ENCODE peak calls at places on chromosomes 1 and 21, in five cellular contexts. One of them, this sample, is unnamed.

GRCh38 chr1:59718064-59718988 is 96.4 kb upstream of the HOOK1 start:
- DNase-seq in GM23248: no peak
- DNase-seq in A549: no peak
- DNase-seq in lower lobe of right lung: no peak
- DNase-seq in lung: peak; percentile 28
- DNase-seq in this sample: peak; percentile 65

GRCh38 chr1:247291835-247292561 is 36.1 kb downstream of the VN1R5 start:
- DNase-seq in GM23248: no peak
- DNase-seq in lung: no peak
- DNase-seq in A549: no peak
- DNase-seq in lower lobe of right lung: no peak
- DNase-seq in this sample: no peak

GRCh38 chr1:3796215-3797193 is at the start of gene LRRC47:
- DNase-seq in A549: peak; percentile 89
- DNase-seq in lung: peak; percentile 96
- DNase-seq in GM23248: peak; percentile 96
- DNase-seq in lower lobe of right lung: peak; percentile 98
- DNase-seq in this sample: peak; percentile 99

GRCh38 chr1:118993712-118994049 is 5.5 kb upstream of the TBX15 start:
- DNase-seq in lung: no peak
- DNase-seq in GM23248: no peak
- DNase-seq in lower lobe of right lung: no peak
- DNase-seq in A549: no peak
- DNase-seq in this sample: no peak

GRCh38 chr1:46248122-46248920 is 758 bp downstream of the RAD54L start:
- DNase-seq in A549: peak; percentile 30
- DNase-seq in lower lobe of right lung: peak; percentile 52
- DNase-seq in lung: no peak
- DNase-seq in GM23248: peak; percentile 48
- DNase-seq in this sample: peak; percentile 63

GRCh38 chr1:29236993-29237905 is 927 bp downstream of the PTPRU start:
- DNase-seq in GM23248: peak; percentile 73
- DNase-seq in lower lobe of right lung: peak; percentile 74
- DNase-seq in A549: peak; percentile 22
- DNase-seq in lung: peak; percentile 48
- DNase-seq in this sample: peak; percentile 88

GRCh38 chr1:46802901-46803574 is 4.2 kb downstream of the CYP4B1 start:
- DNase-seq in lower lobe of right lung: no peak
- DNase-seq in lung: no peak
- DNase-seq in A549: no peak
- DNase-seq in GM23248: no peak
- DNase-seq in this sample: no peak

GRCh38 chr1:182781849-182782586 is 7.6 kb upstream of the NPL start:
- DNase-seq in GM23248: peak; percentile 75
- DNase-seq in lung: peak; percentile 66
- DNase-seq in lower lobe of right lung: peak; percentile 74
- DNase-seq in A549: peak; percentile 47
- DNase-seq in this sample: peak; percentile 85

GRCh38 chr1:209202826-209203439 is 380.6 kb upstream of the CAMK1G start:
- DNase-seq in GM23248: peak; percentile 60
- DNase-seq in lower lobe of right lung: no peak
- DNase-seq in lung: no peak
- DNase-seq in A549: peak; percentile 71
- DNase-seq in this sample: no peak

GRCh38 chr21:28516011-28516410 is 476.7 kb downstream of the LTN1 start:
- DNase-seq in lower lobe of right lung: no peak
- DNase-seq in lung: no peak
- DNase-seq in GM23248: no peak
- DNase-seq in A549: no peak
- DNase-seq in this sample: no peak

GRCh38 chr1:202434059-202434458 is 85.6 kb downstream of the PPP1R12B start:
- DNase-seq in A549: no peak
- DNase-seq in lower lobe of right lung: no peak
- DNase-seq in GM23248: no peak
- DNase-seq in lung: no peak
- DNase-seq in this sample: no peak

GRCh38 chr1:9889411-9889810 is 20.7 kb downstream of the CTNNBIP1 start:
- DNase-seq in A549: no peak
- DNase-seq in lower lobe of right lung: no peak
- DNase-seq in GM23248: no peak
- DNase-seq in lung: no peak
- DNase-seq in this sample: no peak

GRCh38 chr1:110309139-110309538 is 30.0 kb upstream of the RBM15 start:
- DNase-seq in lower lobe of right lung: no peak
- DNase-seq in lung: no peak
- DNase-seq in GM23248: peak; percentile 81
- DNase-seq in A549: no peak
- DNase-seq in this sample: no peak

GRCh38 chr1:34683616-34684015 is 71.2 kb upstream of the GJB5 start:
- DNase-seq in A549: no peak
- DNase-seq in lower lobe of right lung: no peak
- DNase-seq in GM23248: no peak
- DNase-seq in lung: no peak
- DNase-seq in this sample: no peak

GRCh38 chr1:10161121-10161520 is 49.2 kb upstream of the KIF1B start:
- DNase-seq in lung: no peak
- DNase-seq in A549: no peak
- DNase-seq in GM23248: no peak
- DNase-seq in lower lobe of right lung: no peak
- DNase-seq in this sample: no peak

GRCh38 chr1:54671985-54672608 is 30.5 kb downstream of the MROH7 start:
- DNase-seq in GM23248: peak; percentile 70
- DNase-seq in lung: peak; percentile 32
- DNase-seq in lower lobe of right lung: no peak
- DNase-seq in A549: peak; percentile 40
- DNase-seq in this sample: no peak

GRCh38 chr1:215114154-215114933 is 31.8 kb downstream of the KCNK2 start:
- DNase-seq in GM23248: peak; percentile 87
- DNase-seq in lung: no peak
- DNase-seq in A549: peak; percentile 8
- DNase-seq in lower lobe of right lung: no peak
- DNase-seq in this sample: no peak

GRCh38 chr1:158425020-158425419 is 1.0 kb downstream of the OR10K2 start:
- DNase-seq in lower lobe of right lung: no peak
- DNase-seq in A549: no peak
- DNase-seq in lung: no peak
- DNase-seq in GM23248: no peak
- DNase-seq in this sample: no peak
- H3K4me1 ChIP-seq in lower lobe of right lung: no peaks in the 10 kb centered on the region
- H3K4me1 ChIP-seq in A549: no peaks in the 10 kb centered on the region
- H3K4me1 ChIP-seq in lung: no peaks in the 10 kb centered on the region
- H3K4me1 ChIP-seq in GM23248: no peaks in the 10 kb centered on the region
- H3K4me1 ChIP-seq in this sample: no peaks in the 10 kb centered on the region

DNA sequence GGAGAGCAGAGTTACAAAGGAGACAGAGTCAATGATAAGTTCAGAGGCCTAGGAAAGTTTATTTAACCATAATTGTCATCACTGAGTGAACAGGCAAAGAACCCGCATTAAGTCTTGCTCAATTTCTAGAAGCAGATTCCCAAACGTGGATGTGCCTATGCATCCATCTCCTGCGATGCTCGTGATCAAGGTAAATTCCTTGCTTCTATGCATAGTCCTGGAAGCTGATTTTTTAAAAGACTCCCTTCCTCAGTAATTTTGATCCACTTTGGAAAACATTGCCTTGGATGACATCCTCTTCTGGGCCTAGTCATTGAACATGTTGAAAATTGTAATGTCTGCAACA is 116.4 kb downstream of the TNFSF18 start:
- DNase-seq in A549: no peak
- DNase-seq in lung: no peak
- DNase-seq in lower lobe of right lung: no peak
- DNase-seq in GM23248: no peak
- DNase-seq in this sample: no peak
- H3K27ac ChIP-seq in A549: peak overlapping the region; percentile 95
- H3K27ac ChIP-seq in lung: peak overlapping the region; percentile 57
- H3K27ac ChIP-seq in lower lobe of right lung: peak overlapping the region; percentile 20
- H3K27ac ChIP-seq in GM23248: peak overlapping the region; percentile 76
- H3K27ac ChIP-seq in this sample: peak overlapping the region; percentile 48

GRCh38 chr1:178055093-178055492 is 38.8 kb upstream of the RASAL2 start:
- DNase-seq in lower lobe of right lung: peak; percentile 72
- DNase-seq in lung: peak; percentile 40
- DNase-seq in GM23248: no peak
- DNase-seq in A549: peak; percentile 79
- DNase-seq in this sample: peak; percentile 39
- H3K4me1 ChIP-seq in lower lobe of right lung: peaks cover 57% of the 10 kb centered on the region
- H3K4me1 ChIP-seq in lung: peaks cover 37% of the 10 kb centered on the region
- H3K4me1 ChIP-seq in GM23248: peaks cover 56% of the 10 kb centered on the region
- H3K4me1 ChIP-seq in A549: peaks cover 47% of the 10 kb centered on the region
- H3K4me1 ChIP-seq in this sample: peaks cover 27% of the 10 kb centered on the region

GRCh38 chr1:212892108-212892507 is 34.0 kb downstream of the FLVCR1 start:
- DNase-seq in GM23248: no peak
- DNase-seq in lower lobe of right lung: no peak
- DNase-seq in lung: no peak
- DNase-seq in A549: no peak
- DNase-seq in this sample: no peak
- H3K27ac ChIP-seq in GM23248: no peak overlapping the region
- H3K27ac ChIP-seq in lower lobe of right lung: no peak overlapping the region
- H3K27ac ChIP-seq in lung: no peak overlapping the region
- H3K27ac ChIP-seq in A549: no peak overlapping the region
- H3K27ac ChIP-seq in this sample: no peak overlapping the region

GRCh38 chr1:91018006-91018405 is 3.8 kb downstream of the ZNF644 start:
- DNase-seq in A549: peak; percentile 28
- DNase-seq in lung: no peak
- DNase-seq in GM23248: peak; percentile 51
- DNase-seq in lower lobe of right lung: no peak
- DNase-seq in this sample: no peak

GRCh38 chr1:91014475-91014874 is 7.4 kb downstream of the ZNF644 start:
- DNase-seq in lower lobe of right lung: no peak
- DNase-seq in A549: no peak
- DNase-seq in GM23248: no peak
- DNase-seq in lung: no peak
- DNase-seq in this sample: no peak

GRCh38 chr1:91013302-91013701 is 8.5 kb downstream of the ZNF644 start:
- DNase-seq in lower lobe of right lung: no peak
- DNase-seq in lung: no peak
- DNase-seq in A549: no peak
- DNase-seq in GM23248: no peak
- DNase-seq in this sample: no peak

GRCh38 chr1:91015794-91016550 is 5.9 kb downstream of the ZNF644 start:
- DNase-seq in lung: no peak
- DNase-seq in A549: peak; percentile 73
- DNase-seq in lower lobe of right lung: no peak
- DNase-seq in GM23248: peak; percentile 24
- DNase-seq in this sample: no peak

DNA sequence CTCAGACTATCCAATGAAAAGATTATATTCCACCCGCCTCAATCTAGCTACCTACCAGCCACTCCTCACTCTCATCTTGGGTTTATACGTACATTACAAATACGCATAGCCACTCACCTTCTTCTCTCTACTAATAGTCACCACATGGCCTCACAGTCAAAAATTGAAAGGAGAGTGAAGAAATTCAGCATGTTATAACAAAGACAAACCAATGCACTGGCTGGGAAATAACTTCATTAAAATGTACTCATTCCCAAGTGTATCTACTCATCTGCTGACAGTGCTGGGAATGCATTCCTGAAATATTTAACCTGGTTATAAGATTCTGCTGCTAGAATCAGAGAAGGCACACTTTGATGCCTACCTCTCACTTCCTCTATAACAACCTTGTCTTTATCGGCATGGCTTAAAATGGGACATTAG is 6.5 kb downstream of the ZNF644 start:
- DNase-seq in GM23248: no peak
- DNase-seq in A549: no peak
- DNase-seq in lower lobe of right lung: no peak
- DNase-seq in lung: no peak
- DNase-seq in this sample: no peak
- H3K4me1 ChIP-seq in GM23248: peaks cover 48% of the 10 kb centered on the region
- H3K4me1 ChIP-seq in A549: peaks cover 59% of the 10 kb centered on the region
- H3K4me1 ChIP-seq in lower lobe of right lung: peaks cover 78% of the 10 kb centered on the region
- H3K4me1 ChIP-seq in lung: peaks cover 24% of the 10 kb centered on the region
- H3K4me1 ChIP-seq in this sample: peaks cover 2% of the 10 kb centered on the region

GRCh38 chr1:41619511-41620364 is 135.3 kb upstream of the EDN2 start:
- DNase-seq in A549: no peak
- DNase-seq in lung: no peak
- DNase-seq in GM23248: no peak
- DNase-seq in lower lobe of right lung: no peak
- DNase-seq in this sample: no peak

GRCh38 chr1:41618871-41619270 is 134.4 kb upstream of the EDN2 start:
- DNase-seq in GM23248: no peak
- DNase-seq in lower lobe of right lung: no peak
- DNase-seq in lung: no peak
- DNase-seq in A549: no peak
- DNase-seq in this sample: no peak

GRCh38 chr1:41617336-41617735 is 132.9 kb upstream of the EDN2 start:
- DNase-seq in GM23248: no peak
- DNase-seq in lung: no peak
- DNase-seq in lower lobe of right lung: no peak
- DNase-seq in A549: no peak
- DNase-seq in this sample: no peak

GRCh38 chr1:41616563-41616962 is 132.1 kb upstream of the EDN2 start:
- DNase-seq in lung: no peak
- DNase-seq in lower lobe of right lung: no peak
- DNase-seq in A549: no peak
- DNase-seq in GM23248: no peak
- DNase-seq in this sample: no peak

GRCh38 chr1:41618066-41618825 is 133.8 kb upstream of the EDN2 start:
- DNase-seq in A549: no peak
- DNase-seq in GM23248: peak; percentile 46
- DNase-seq in lung: peak; percentile 89
- DNase-seq in lower lobe of right lung: peak; percentile 91
- DNase-seq in this sample: peak; percentile 90
- H3K27ac ChIP-seq in A549: no peak overlapping the region
- H3K27ac ChIP-seq in GM23248: no peak overlapping the region
- H3K27ac ChIP-seq in lung: no peak overlapping the region
- H3K27ac ChIP-seq in lower lobe of right lung: peak overlapping the region; percentile 64
- H3K27ac ChIP-seq in this sample: peak overlapping the region; percentile 26

GRCh38 chr1:164638506-164639202 is 79.7 kb downstream of the PBX1 start:
- DNase-seq in A549: no peak
- DNase-seq in GM23248: no peak
- DNase-seq in lung: no peak
- DNase-seq in lower lobe of right lung: no peak
- DNase-seq in this sample: no peak

GRCh38 chr1:164644268-164644667 is 85.3 kb downstream of the PBX1 start:
- DNase-seq in lower lobe of right lung: no peak
- DNase-seq in GM23248: no peak
- DNase-seq in lung: no peak
- DNase-seq in A549: no peak
- DNase-seq in this sample: no peak

GRCh38 chr1:164640673-164641352 is 81.8 kb downstream of the PBX1 start:
- DNase-seq in lung: no peak
- DNase-seq in lower lobe of right lung: no peak
- DNase-seq in GM23248: no peak
- DNase-seq in A549: no peak
- DNase-seq in this sample: no peak

GRCh38 chr1:164637461-164638375 is 78.7 kb downstream of the PBX1 start:
- DNase-seq in lung: no peak
- DNase-seq in A549: peak; percentile 78
- DNase-seq in lower lobe of right lung: no peak
- DNase-seq in GM23248: peak; percentile 87
- DNase-seq in this sample: peak; percentile 79

GRCh38 chr1:164641353-164641730 is 82.4 kb downstream of the PBX1 start:
- DNase-seq in lung: no peak
- DNase-seq in lower lobe of right lung: no peak
- DNase-seq in GM23248: peak; percentile 77
- DNase-seq in A549: no peak
- DNase-seq in this sample: no peak
- H3K4me1 ChIP-seq in lung: peaks cover 49% of the 10 kb centered on the region
- H3K4me1 ChIP-seq in lower lobe of right lung: peaks cover 39% of the 10 kb centered on the region
- H3K4me1 ChIP-seq in GM23248: peaks cover 58% of the 10 kb centered on the region
- H3K4me1 ChIP-seq in A549: peaks cover 82% of the 10 kb centered on the region
- H3K4me1 ChIP-seq in this sample: peaks cover 19% of the 10 kb centered on the region